ENCODE peak calls at places on chromosomes 13 and 19, in six cellular contexts. F is HL-60, C is fibroblast of pulmonary artery, L is AG04450, Y is IMR-90, Q is tibial artery. S is an unnamed sample.

GRCh38 chr13:99991013-99991805 is 9.6 kb downstream of the ZIC2 start:
- DNase-seq in F (no peak), C (no peak), L (no peak), Y (no peak), Q (no peak), S (peak)

GRCh38 chr13:97000295-97000925 is 6.1 kb upstream of the OXGR1 start:
- DNase-seq in F (no peak), C (peak), L (no peak), Y (peak), Q (no peak), S (no peak)

GRCh38 chr19:6694147-6694815 is 24.3 kb upstream of the TNFSF14 start:
- DNase-seq in F (no peak), C (no peak), L (no peak), Y (no peak), Q (no peak), S (no peak)

GRCh38 chr13:113978741-113979481 is 5.0 kb upstream of the C13orf46 start:
- DNase-seq in F (no peak), C (no peak), L (no peak), Y (no peak), Q (peak), S (no peak)

GRCh38 chr19:6667114-6667627 is 2.8 kb downstream of the TNFSF14 start:
- DNase-seq in F (peak), C (no peak), L (no peak), Y (no peak), Q (no peak), S (no peak)

GRCh38 chr19:35204799-35205732 is 23.5 kb downstream of the FAM187B start:
- DNase-seq in F (peak), C (no peak), L (no peak), Y (no peak), Q (no peak), S (no peak)

GRCh38 chr19:3284759-3285646 is 60.5 kb downstream of the CELF5 start:
- DNase-seq in F (peak), C (peak), L (peak), Y (peak), Q (no peak), S (peak)

GRCh38 chr19:38617764-38618589 is at the start of gene MAP4K1:
- DNase-seq in F (peak), C (no peak), L (no peak), Y (no peak), Q (no peak), S (no peak)

GRCh38 chr13:50081106-50081898 is 66.1 kb downstream of the KCNRG start:
- DNase-seq in F (peak), C (no peak), L (no peak), Y (no peak), Q (peak), S (peak)

GRCh38 chr13:23828866-23829265 is 60.3 kb downstream of the MIPEP start:
- DNase-seq in F (no peak), C (peak), L (no peak), Y (peak), Q (no peak), S (peak)

GRCh38 chr13:112902669-112903068 is 66.3 kb upstream of the MCF2L start:
- DNase-seq in F (no peak), C (no peak), L (no peak), Y (no peak), Q (no peak), S (no peak)

GRCh38 chr19:50329146-50329925 is at the start of gene KCNC3:
- DNase-seq in F (peak), C (peak), L (peak), Y (peak), Q (peak), S (peak)

GRCh38 chr13:93246069-93246468 is 19.5 kb downstream of the GPC6 start:
- DNase-seq in F (no peak), C (no peak), L (no peak), Y (no peak), Q (no peak), S (no peak)

GRCh38 chr13:102100234-102100633 is 301.6 kb downstream of the FGF14 start:
- DNase-seq in F (no peak), C (no peak), L (no peak), Y (no peak), Q (no peak), S (no peak)

GRCh38 chr13:73809561-73809960 is 324.6 kb downstream of the KLF12 start:
- DNase-seq in F (no peak), C (peak), L (peak), Y (peak), Q (no peak), S (peak)

GRCh38 chr19:39264306-39265290 is 3.6 kb upstream of the IFNL2 start:
- DNase-seq in F (no peak), C (peak), L (no peak), Y (no peak), Q (no peak), S (no peak)

GRCh38 chr19:15456871-15457700 is 7.3 kb downstream of the RASAL3 start:
- DNase-seq in F (no peak), C (no peak), L (no peak), Y (no peak), Q (no peak), S (no peak)

GRCh38 chr13:24740014-24740890 is 23.7 kb upstream of the RNF17 start:
- DNase-seq in F (no peak), C (no peak), L (no peak), Y (no peak), Q (no peak), S (no peak)

GRCh38 chr19:3034845-3035541 is 5.9 kb upstream of the TLE2 start:
- DNase-seq in F (peak), C (peak), L (no peak), Y (peak), Q (peak), S (peak)

GRCh38 chr13:87669379-87669978 is 1.7 kb upstream of the SLITRK5 start:
- DNase-seq in F (peak), C (peak), L (no peak), Y (peak), Q (no peak), S (peak)

GRCh38 chr13:46475586-46475991 is 77.4 kb upstream of the LRCH1 start:
- DNase-seq in F (no peak), C (peak), L (no peak), Y (no peak), Q (no peak), S (peak)

GRCh38 chr19:51784922-51785690 is 9.9 kb upstream of the FPR3 start:
- DNase-seq in F (peak), C (peak), L (no peak), Y (no peak), Q (peak), S (no peak)

GRCh38 chr19:39409207-39409885 is 2.7 kb downstream of the ZFP36 start:
- DNase-seq in F (peak), C (peak), L (no peak), Y (peak), Q (peak), S (peak)

GRCh38 chr19:16571283-16571682 is 932 bp downstream of the SLC35E1 start:
- DNase-seq in F (peak), C (peak), L (no peak), Y (peak), Q (no peak), S (peak)

GRCh38 chr19:18233224-18233825 is 7.1 kb upstream of the PDE4C start:
- DNase-seq in F (peak), C (peak), L (no peak), Y (peak), Q (no peak), S (no peak)

GRCh38 chr19:47284324-47284899 is 9.7 kb downstream of the INAFM1 start:
- DNase-seq in F (peak), C (peak), L (peak), Y (peak), Q (no peak), S (peak)

GRCh38 chr13:85108356-85108755 is 690.9 kb downstream of the SLITRK6 start:
- DNase-seq in F (no peak), C (no peak), L (no peak), Y (no peak), Q (no peak), S (no peak)

GRCh38 chr19:30360378-30361106 is 11.6 kb upstream of the ZNF536 start:
- DNase-seq in F (no peak), C (no peak), L (no peak), Y (no peak), Q (no peak), S (no peak)

GRCh38 chr13:110869231-110869804 is 45.6 kb downstream of the ANKRD10 start:
- DNase-seq in F (no peak), C (no peak), L (no peak), Y (no peak), Q (no peak), S (no peak)
- TF ChIP-seq CTCF in F (no peak), C (no peak), L (no peak), Y (no peak), Q (no peak), S (no peak)

GRCh38 chr19:12365094-12365371 is 450 bp downstream of the ZNF442 start:
- DNase-seq in F (peak), C (peak), L (no peak), Y (peak), Q (no peak), S (peak)

GRCh38 chr19:12364391-12365093 is 941 bp downstream of the ZNF442 start:
- DNase-seq in F (peak), C (peak), L (no peak), Y (peak), Q (peak), S (no peak)

GRCh38 chr19:12365372-12366162 is at the start of gene ZNF442:
- DNase-seq in F (peak), C (peak), L (peak), Y (peak), Q (peak), S (peak)
- TF ChIP-seq CTCF in F (no peak), C (peak), L (peak), Y (peak), Q (peak), S (peak)

DNA sequence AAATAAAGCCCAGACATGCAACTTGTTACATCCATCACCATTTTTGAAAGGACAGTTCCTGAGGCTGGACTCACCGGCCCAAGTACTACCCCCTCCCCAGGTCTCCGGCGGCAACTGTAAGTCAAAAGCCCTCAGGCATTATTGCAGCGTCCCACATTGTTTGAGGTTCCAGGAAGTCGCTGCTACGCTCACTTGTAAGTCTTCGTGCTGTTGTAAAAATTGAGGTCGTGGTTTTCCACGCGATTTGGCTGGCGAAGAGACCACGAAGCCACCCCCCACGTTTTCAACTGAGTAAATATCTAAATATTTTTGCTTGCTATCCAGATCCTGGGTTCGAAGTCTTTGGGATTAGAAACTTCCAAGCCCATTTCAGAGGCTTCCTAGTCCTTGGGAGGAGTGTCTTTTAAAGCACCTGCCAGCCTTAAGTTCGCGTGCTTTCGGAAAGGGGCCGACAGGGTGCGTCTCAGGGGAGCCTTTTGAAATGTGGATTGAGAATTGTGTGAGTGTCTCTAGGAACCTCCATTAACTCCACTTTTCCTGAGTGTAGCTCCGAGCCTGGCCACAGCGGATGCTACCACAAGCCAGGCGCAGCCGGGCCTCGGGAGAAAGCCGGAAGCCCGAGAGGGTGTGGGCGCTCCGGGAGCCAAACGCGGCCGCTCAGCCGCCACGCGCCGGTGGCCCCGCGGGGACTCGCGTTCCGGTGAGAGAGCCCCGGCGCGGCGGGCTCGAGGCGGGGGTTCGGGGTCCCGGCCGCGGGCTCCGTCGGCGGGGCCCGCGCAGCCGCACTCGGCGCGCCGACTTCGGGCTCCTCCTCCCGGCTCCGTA is at the start of gene FNDC3A:
- DNase-seq in F (peak), C (peak), L (peak), Y (peak), Q (peak), S (peak)
- TF ChIP-seq CTCF in F (no peak), C (peak), L (peak), Y (no peak), Q (peak), S (peak)

DNA sequence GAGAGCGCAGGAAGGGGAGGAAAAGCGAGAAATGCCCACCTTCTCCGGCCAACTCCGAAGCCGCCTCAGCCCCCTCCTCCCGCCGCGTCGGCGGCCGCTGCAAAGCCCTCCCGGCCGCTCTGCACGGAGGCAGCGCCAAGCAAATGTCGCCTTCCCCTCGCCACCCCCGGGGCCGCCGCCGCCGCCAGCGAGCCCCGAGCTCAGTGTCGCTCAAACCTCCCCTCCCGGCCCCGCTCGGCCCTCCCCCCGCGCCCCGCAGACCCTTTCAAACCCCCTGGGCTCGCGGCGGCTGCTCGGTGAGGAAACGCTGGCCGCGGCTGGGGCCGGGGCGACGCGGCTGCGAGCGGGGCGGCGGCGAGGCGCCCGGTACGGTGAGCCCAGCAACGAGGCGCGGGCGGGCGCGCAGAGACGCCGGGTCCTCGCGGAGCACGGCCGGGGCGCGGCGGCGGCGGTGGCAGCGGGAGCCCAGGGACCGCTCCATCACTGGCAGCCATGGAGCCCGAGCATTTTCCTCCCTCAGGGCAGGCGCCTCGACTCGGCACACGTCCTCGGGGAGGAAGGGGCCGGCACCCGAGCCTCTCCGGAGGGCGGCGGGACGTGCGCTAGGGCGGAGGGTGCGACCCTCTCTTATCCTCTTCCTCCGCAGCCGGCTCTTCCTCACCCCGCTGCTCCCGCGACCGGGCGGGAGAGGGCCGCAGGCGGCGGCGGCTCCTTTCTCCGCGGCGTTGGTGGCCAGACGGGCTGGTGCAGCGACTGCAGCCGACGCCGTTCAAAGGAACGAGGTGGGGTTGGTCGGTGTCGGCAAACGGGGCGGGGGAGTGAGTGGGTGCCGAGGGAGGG is 486 bp upstream of the TSC22D1 start:
- DNase-seq in F (peak), C (peak), L (no peak), Y (no peak), Q (no peak), S (no peak)
- TF ChIP-seq CTCF in F (no peak), C (no peak), L (no peak), Y (no peak), Q (peak), S (no peak)

S was measured in astrocyte of the spinal cord.